ENCODE peak calls at places on chromosome 14, in ten cellular contexts. W is GM06990; M is fibroblast of lung; H is ureter; U is B cell; I is caudate nucleus; X is activated CD4-positive, alpha-beta T cell treated with anti-CD3 and anti-CD28 coated beads, Interleukin-2, amount 50 U/mL, for 4 hours; K is activated gamma-delta T cell treated with anti-CD3 and anti-CD28 coated beads, Interleukin-2, amount 50 U/mL, for 16 hours; F is RPMI7951; J is hippocampal formation. Q is an unnamed sample.

GRCh38 chr14:66365388-66365787 is 120.8 kb upstream of the CCDC196 start:
- DNase-seq in W (peak), M (no peak), H (no peak), U (no peak), I (no peak), X (no peak), K (no peak), F (no peak), J (no peak), Q (peak)

GRCh38 chr14:28773917-28774691 is 7.5 kb downstream of the FOXG1 start:
- DNase-seq in W (peak), M (peak), H (no peak), U (no peak), I (peak), X (no peak), K (no peak), F (no peak), J (peak), Q (no peak)

GRCh38 chr14:73740921-73741326 is 26.7 kb upstream of the PNMA1 start:
- DNase-seq in W (no peak), M (no peak), H (peak), U (no peak), I (no peak), X (no peak), K (no peak), F (peak), J (no peak), Q (no peak)

GRCh38 chr14:81450976-81451375 is 50.9 kb upstream of the STON2 start:
- DNase-seq in W (no peak), M (no peak), H (no peak), U (no peak), I (no peak), X (no peak), K (no peak), F (no peak), J (no peak), Q (no peak)

GRCh38 chr14:50882932-50883826 is 11.3 kb downstream of the ABHD12B start:
- DNase-seq in W (no peak), M (no peak), H (peak), U (no peak), I (peak), X (no peak), K (no peak), F (no peak), J (no peak), Q (no peak)

GRCh38 chr14:60095781-60096450 is 4.2 kb downstream of the PCNX4 start:
- DNase-seq in W (no peak), M (peak), H (no peak), U (no peak), I (no peak), X (no peak), K (no peak), F (no peak), J (no peak), Q (no peak)

GRCh38 chr14:101082436-101083384 is 179.2 kb upstream of the RTL1 start:
- DNase-seq in W (no peak), M (no peak), H (no peak), U (no peak), I (no peak), X (no peak), K (no peak), F (no peak), J (no peak), Q (no peak)

GRCh38 chr14:71078481-71078880 is 171.2 kb downstream of the PCNX1 start:
- DNase-seq in W (no peak), M (no peak), H (no peak), U (no peak), I (no peak), X (no peak), K (no peak), F (no peak), J (no peak), Q (no peak)

GRCh38 chr14:68733086-68733621 is 59.7 kb downstream of the ZFP36L1 start:
- DNase-seq in W (no peak), M (no peak), H (no peak), U (peak), I (no peak), X (no peak), K (no peak), F (no peak), J (peak), Q (peak)

GRCh38 chr14:102164241-102164641 is 24.5 kb downstream of the WDR20 start:
- DNase-seq in W (no peak), M (peak), H (no peak), U (no peak), I (no peak), X (no peak), K (no peak), F (peak), J (no peak), Q (no peak)